ENCODE peak calls at places on chromosomes 4 and X, in five cellular contexts. N is A673, I is endothelial cell of umbilical vein, O is lower lobe of right lung, S is MM.1S. F is an unnamed sample.

GRCh38 chr4:125833-126232 is 1.5 kb downstream of the ZNF718 start:
- DNase-seq in I (no peak), S (no peak), O (no peak), N (peak; percentile 30), F (peak; percentile 29)

GRCh38 chr4:107866726-107867125 is 42.0 kb downstream of the SGMS2 start:
- DNase-seq in S (no peak), O (no peak), N (no peak), I (no peak), F (no peak)

GRCh38 chr4:57131849-57132745 is 21.9 kb upstream of the IGFBP7 start:
- DNase-seq in O (no peak), S (no peak), I (peak; percentile 90), N (no peak), F (no peak)

GRCh38 chrX:124388562-124388961 is 42.2 kb downstream of the SH2D1A start:
- DNase-seq in I (peak; percentile 33), O (peak; percentile 42), N (peak; percentile 71), S (peak; percentile 72), F (peak; percentile 36)

GRCh38 chr4:152073738-152074137 is 312.9 kb upstream of the GATB start:
- DNase-seq in O (peak; percentile 71), S (no peak), I (no peak), N (no peak), F (no peak)

GRCh38 chrX:140503714-140504351 is 1.0 kb downstream of the SOX3 start:
- DNase-seq in O (no peak), N (peak; percentile 9), I (peak; percentile 8), S (no peak), F (peak; percentile 3)

GRCh38 chr4:35934370-35934981 is 309.8 kb downstream of the ARAP2 start:
- DNase-seq in O (no peak), I (peak; percentile 14), S (peak; percentile 39), N (peak; percentile 39), F (no peak)

GRCh38 chr4:101114936-101115372 is 232.4 kb downstream of the PPP3CA start:
- DNase-seq in S (no peak), I (no peak), O (no peak), N (no peak), F (no peak)

GRCh38 chr4:8205749-8206611 is 6.9 kb downstream of the SH3TC1 start:
- DNase-seq in S (no peak), I (no peak), N (no peak), O (no peak), F (peak; percentile 45)

DNA sequence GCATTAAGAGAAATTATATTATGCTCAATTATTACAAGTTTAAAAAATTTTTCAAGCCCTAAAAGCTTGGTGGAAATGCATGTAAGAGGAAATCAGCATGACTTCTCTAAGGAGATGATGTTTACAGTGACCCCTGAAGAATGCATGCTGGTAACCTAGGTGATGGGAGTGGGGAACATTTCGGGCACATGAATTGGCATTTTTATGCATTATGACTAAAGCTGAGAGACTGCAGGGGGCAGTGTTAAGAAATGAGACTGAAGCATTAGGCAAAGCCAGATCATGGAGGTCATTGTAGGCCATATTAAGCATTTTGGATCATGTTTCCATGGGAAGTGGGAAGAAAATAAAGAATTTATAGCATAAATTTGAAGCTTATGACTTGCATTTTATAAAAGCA is 421.3 kb downstream of the FAT4 start:
- DNase-seq in N (peak; percentile 61), O (no peak), I (peak; percentile 62), S (no peak), F (no peak)
- TF ChIP-seq CTCF in N (peak; percentile 50), O (no peak), I (peak; percentile 40), S (no peak), F (no peak)

GRCh38 chrX:43317378-43317777 is 338.7 kb upstream of the MAOA start:
- DNase-seq in I (no peak), O (no peak), N (no peak), S (no peak), F (no peak)
- H3K9me3 ChIP-seq in I (no peaks in the 10 kb centered on the region), O (no peaks in the 10 kb centered on the region), N (no peaks in the 10 kb centered on the region), S (no peaks in the 10 kb centered on the region), F (no peaks in the 10 kb centered on the region)

DNA sequence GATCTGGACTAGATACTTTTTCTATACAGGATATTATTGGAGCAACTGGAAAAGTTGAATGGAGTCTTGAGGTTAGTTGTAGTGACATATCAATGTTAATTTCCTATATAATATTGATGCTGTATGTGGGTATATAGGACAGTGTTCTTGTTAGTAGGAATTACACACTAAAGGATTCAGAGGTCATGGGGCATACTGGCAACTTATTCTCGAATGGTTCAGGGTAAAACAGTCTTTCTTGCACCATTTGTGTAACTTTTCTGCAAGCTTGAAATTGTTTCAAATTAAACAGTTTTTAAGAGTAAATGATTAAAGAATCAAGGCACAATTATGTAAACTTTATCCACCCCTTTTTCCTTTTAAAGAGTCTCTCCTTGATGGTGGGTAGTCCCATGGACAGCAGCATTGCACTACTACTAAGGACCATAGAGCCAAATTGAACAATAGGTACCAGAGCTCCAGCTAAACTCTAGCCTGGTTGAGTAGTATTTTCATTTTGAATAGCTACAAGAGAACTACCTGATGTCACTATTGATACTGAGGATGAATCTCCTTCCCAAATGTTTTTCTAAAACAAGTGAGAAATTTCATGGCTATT is 70.1 kb downstream of the DMP1 start:
- DNase-seq in S (no peak), O (no peak), I (no peak), N (no peak), F (no peak)
- H3K4me3 ChIP-seq in S (no peak overlapping the region), O (no peak overlapping the region), I (no peak overlapping the region), N (no peak overlapping the region), F (no peak overlapping the region)

DNA sequence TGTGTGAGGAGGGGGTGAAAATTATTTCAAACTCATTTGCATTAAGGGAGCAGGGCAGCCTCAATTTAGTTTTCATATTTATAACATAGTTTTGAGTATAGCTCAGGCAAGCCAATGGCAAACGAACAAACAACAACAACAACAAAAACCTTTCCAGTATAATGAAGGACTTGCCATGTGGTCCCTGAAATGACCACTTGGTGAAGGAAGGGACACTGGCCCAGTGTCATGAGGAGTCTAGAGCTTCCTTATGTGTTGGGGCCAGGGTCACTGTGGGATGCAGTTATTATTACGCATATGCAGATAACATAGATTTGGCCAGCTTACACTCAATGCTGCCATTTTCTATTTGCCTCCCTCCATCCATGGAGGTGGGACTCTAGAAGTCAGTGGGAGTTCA is 23.3 kb downstream of the NKX3-2 start:
- DNase-seq in S (no peak), I (no peak), N (no peak), O (no peak), F (no peak)
- TF ChIP-seq CTCF in S (no peak), I (no peak), N (no peak), O (no peak), F (no peak)